ENCODE peak calls at places on chromosomes 2 and 18, in seven cellular contexts. O is breast epithelium, A is Calu3, J is K562, X is GF-D8, F is dermis microvascular lymphatic vessel endothelial cell, B is esophagus squamous epithelium. T is an unnamed sample.

GRCh38 chr2:17818235-17818634 is 2.0 kb downstream of the MSGN1 start:
- DNase-seq in O (no peak), A (no peak), J (no peak), X (no peak), F (no peak), B (no peak), T (no peak)

GRCh38 chr2:141440072-141440635 is 690.7 kb downstream of the LRP1B start:
- DNase-seq in O (no peak), A (no peak), J (no peak), X (no peak), F (no peak), B (no peak), T (no peak)

GRCh38 chr18:22223263-22223960 is 54.0 kb downstream of the GATA6 start:
- DNase-seq in O (peak), A (peak), J (peak), X (no peak), F (peak), B (no peak), T (peak)

GRCh38 chr2:5409925-5410360 is 282.2 kb upstream of the SOX11 start:
- DNase-seq in O (no peak), A (no peak), J (no peak), X (no peak), F (no peak), B (no peak), T (no peak)

GRCh38 chr18:36758001-36758400 is 70.8 kb downstream of the TPGS2 start:
- DNase-seq in O (no peak), A (no peak), J (no peak), X (no peak), F (no peak), B (no peak), T (no peak)

GRCh38 chr2:111905990-111906735 is 7.8 kb downstream of the MERTK start:
- DNase-seq in O (peak), A (no peak), J (no peak), X (no peak), F (peak), B (no peak), T (no peak)

GRCh38 chr2:231672617-231673347 is 35.5 kb upstream of the PTMA start:
- DNase-seq in O (no peak), A (peak), J (peak), X (peak), F (peak), B (no peak), T (no peak)

GRCh38 chr18:21361297-21361880 is 119.4 kb downstream of the GREB1L start:
- DNase-seq in O (no peak), A (no peak), J (no peak), X (no peak), F (no peak), B (no peak), T (no peak)

GRCh38 chr18:42298744-42299685 is 344.0 kb downstream of the PIK3C3 start:
- DNase-seq in O (peak), A (peak), J (peak), X (no peak), F (peak), B (no peak), T (peak)

GRCh38 chr2:38692636-38693318 is 26.9 kb downstream of the GALM start:
- DNase-seq in O (peak), A (peak), J (peak), X (no peak), F (no peak), B (no peak), T (no peak)

T was measured in tibial nerve.